ENCODE peak calls at places on chromosomes 11 and 22, in nine cellular contexts. X, E, P, Y, V, D, S, O and W are unnamed samples.

GRCh38 chr11:104320091-104320490 is 156.1 kb upstream of the PDGFD start:
- DNase-seq in E (no peak), V (no peak), O (peak; percentile 63), Y (no peak), X (no peak), P (no peak), S (peak; percentile 8), D (no peak), W (no peak)

GRCh38 chr22:46293591-46294260 is 2.9 kb upstream of the GTSE1 start:
- DNase-seq in P (peak; percentile 42), E (peak; percentile 37), V (no peak), Y (no peak), D (no peak), X (no peak), S (peak; percentile 86), O (peak; percentile 53), W (no peak)

GRCh38 chr22:41526802-41527799 is 17.2 kb downstream of the POLR3H start:
- DNase-seq in Y (no peak), P (peak; percentile 62), S (no peak), X (peak; percentile 67), D (no peak), O (peak; percentile 25), V (peak; percentile 47), E (peak; percentile 62), W (peak; percentile 69)

GRCh38 chr11:61908730-61909622 is 8.4 kb downstream of the RAB3IL1 start:
- DNase-seq in X (no peak), P (no peak), V (no peak), O (no peak), S (no peak), Y (no peak), E (no peak), D (no peak), W (peak; percentile 15)

GRCh38 chr11:66851251-66851620 is 5.6 kb upstream of the LRFN4 start:
- DNase-seq in P (no peak), Y (no peak), S (no peak), X (no peak), E (no peak), V (no peak), D (no peak), O (no peak), W (peak; percentile 30)

GRCh38 chr11:61830318-61831105 is 2.4 kb downstream of the FADS2 start:
- DNase-seq in S (no peak), V (no peak), P (no peak), E (no peak), Y (no peak), X (no peak), O (peak; percentile 28), D (no peak), W (no peak)

GRCh38 chr11:63567044-63567840 is 4.1 kb upstream of the PLAAT2 start:
- DNase-seq in E (peak; percentile 44), V (peak; percentile 83), Y (peak; percentile 92), X (no peak), S (peak; percentile 62), D (peak; percentile 80), O (peak; percentile 88), P (peak; percentile 75), W (peak; percentile 69)

GRCh38 chr22:34804588-34804987 is 261.4 kb upstream of the ISX start:
- DNase-seq in D (no peak), E (peak; percentile 43), V (no peak), S (no peak), O (no peak), P (no peak), X (no peak), Y (no peak), W (no peak)

GRCh38 chr11:111360150-111361043 is 18.7 kb downstream of the POU2AF1 start:
- DNase-seq in O (no peak), S (no peak), Y (no peak), X (no peak), P (no peak), D (no peak), V (no peak), E (peak; percentile 68), W (no peak)

GRCh38 chr22:23685205-23685784 is 5.5 kb upstream of the RGL4 start:
- DNase-seq in S (peak; percentile 37), P (no peak), D (no peak), Y (peak; percentile 4), V (peak; percentile 9), O (peak; percentile 33), E (no peak), X (no peak), W (no peak)

GRCh38 chr11:128884703-128885338 is 6.3 kb upstream of the KCNJ5 start:
- DNase-seq in O (peak; percentile 69), X (peak; percentile 60), Y (peak; percentile 29), P (peak; percentile 37), V (peak; percentile 80), E (peak; percentile 59), D (no peak), S (peak; percentile 38), W (peak; percentile 41)

GRCh38 chr22:20943104-20943933 is 23.7 kb upstream of the AIFM3 start:
- DNase-seq in Y (no peak), S (no peak), V (no peak), P (no peak), O (no peak), E (no peak), X (no peak), D (no peak), W (no peak)

GRCh38 chr11:73265853-73266643 is 6.1 kb upstream of the P2RY6 start:
- DNase-seq in V (no peak), P (no peak), Y (no peak), S (no peak), X (no peak), D (no peak), O (no peak), E (no peak), W (no peak)

GRCh38 chr11:2173761-2174160 is 2.1 kb upstream of the TH start:
- DNase-seq in E (no peak), S (no peak), P (no peak), X (no peak), O (no peak), Y (no peak), V (no peak), D (no peak), W (no peak)

GRCh38 chr22:42928969-42929837 is 72.1 kb upstream of the ARFGAP3 start:
- DNase-seq in V (no peak), D (no peak), P (no peak), E (no peak), X (no peak), S (no peak), Y (no peak), O (no peak), W (no peak)

GRCh38 chr11:16052750-16053149 is 303.6 kb downstream of the SOX6 start:
- DNase-seq in D (no peak), V (no peak), Y (no peak), S (no peak), P (no peak), X (no peak), E (no peak), O (no peak), W (no peak)

GRCh38 chr22:42343551-42344081 is 73.2 kb upstream of the TCF20 start:
- DNase-seq in S (no peak), X (peak; percentile 67), Y (no peak), O (no peak), V (no peak), P (no peak), D (no peak), E (no peak), W (peak; percentile 9)

GRCh38 chr11:117910941-117911630 is 18.1 kb downstream of the TMPRSS13 start:
- DNase-seq in Y (no peak), V (no peak), X (no peak), S (no peak), E (no peak), D (no peak), O (no peak), P (no peak), W (no peak)

GRCh38 chr11:70467196-70468085 is 69.1 kb downstream of the CTTN start:
- DNase-seq in V (peak; percentile 69), O (peak; percentile 39), P (no peak), S (peak; percentile 39), E (peak; percentile 32), D (no peak), X (peak; percentile 62), Y (peak; percentile 52), W (no peak)

GRCh38 chr22:41762980-41763779 is 37.3 kb upstream of the CCDC134 start:
- DNase-seq in Y (no peak), X (peak; percentile 71), D (no peak), S (no peak), P (peak; percentile 20), E (peak; percentile 84), O (no peak), V (no peak), W (no peak)

GRCh38 chr11:33733978-33734377 is 2.2 kb downstream of the CD59 start:
- DNase-seq in O (no peak), S (no peak), Y (no peak), P (no peak), D (no peak), E (no peak), X (no peak), V (no peak), W (no peak)

GRCh38 chr22:42644422-42645340 is 4.3 kb upstream of the ATP5MGL start:
- DNase-seq in V (no peak), S (peak; percentile 28), E (no peak), Y (no peak), P (no peak), O (no peak), D (no peak), X (no peak), W (no peak)

GRCh38 chr11:17593466-17594245 is 46.6 kb downstream of the OTOG start:
- DNase-seq in S (no peak), X (no peak), V (no peak), O (no peak), D (no peak), E (no peak), Y (no peak), P (peak; percentile 5), W (no peak)

GRCh38 chr11:45847908-45848316 is 637 bp downstream of the CRY2 start:
- DNase-seq in P (peak; percentile 47), O (peak; percentile 64), S (peak; percentile 39), D (no peak), V (peak; percentile 49), Y (peak; percentile 44), E (peak; percentile 85), X (peak; percentile 61), W (peak; percentile 49)